ENCODE peak calls at places on chromosomes 11 and 22, in five cellular contexts. One of them, this sample, is unnamed.

GRCh38 chr11:45322891-45323597 is 36.9 kb upstream of the SYT13 start:
- DNase-seq in HFF-Myc: no peak
- DNase-seq in sigmoid colon: peak; percentile 47
- DNase-seq in astrocyte of the cerebellum: no peak
- DNase-seq in fibroblast of mammary gland: no peak
- DNase-seq in this sample: no peak

GRCh38 chr11:94315664-94316063 is 11.3 kb downstream of the IZUMO1R start:
- DNase-seq in HFF-Myc: peak; percentile 66
- DNase-seq in sigmoid colon: no peak
- DNase-seq in astrocyte of the cerebellum: no peak
- DNase-seq in fibroblast of mammary gland: peak; percentile 62
- DNase-seq in this sample: no peak

GRCh38 chr11:44303401-44303938 is 6.5 kb downstream of the ALX4 start:
- DNase-seq in HFF-Myc: no peak
- DNase-seq in sigmoid colon: peak; percentile 46
- DNase-seq in astrocyte of the cerebellum: no peak
- DNase-seq in fibroblast of mammary gland: no peak
- DNase-seq in this sample: no peak

GRCh38 chr22:25661067-25661466 is 80.9 kb upstream of the MYO18B start:
- DNase-seq in HFF-Myc: no peak
- DNase-seq in sigmoid colon: no peak
- DNase-seq in astrocyte of the cerebellum: no peak
- DNase-seq in fibroblast of mammary gland: peak; percentile 46
- DNase-seq in this sample: no peak

GRCh38 chr11:47724041-47724729 is 9.0 kb upstream of the AGBL2 start:
- DNase-seq in HFF-Myc: no peak
- DNase-seq in sigmoid colon: no peak
- DNase-seq in astrocyte of the cerebellum: peak; percentile 3
- DNase-seq in fibroblast of mammary gland: peak; percentile 83
- DNase-seq in this sample: no peak

GRCh38 chr11:72236083-72236697 is 7.8 kb downstream of the PHOX2A start:
- DNase-seq in HFF-Myc: no peak
- DNase-seq in sigmoid colon: peak; percentile 6
- DNase-seq in astrocyte of the cerebellum: no peak
- DNase-seq in fibroblast of mammary gland: no peak
- DNase-seq in this sample: no peak

GRCh38 chr11:61657566-61657965 is 22.6 kb upstream of the DAGLA start:
- DNase-seq in HFF-Myc: no peak
- DNase-seq in sigmoid colon: no peak
- DNase-seq in astrocyte of the cerebellum: no peak
- DNase-seq in fibroblast of mammary gland: no peak
- DNase-seq in this sample: no peak

GRCh38 chr11:77166021-77166420 is 38.0 kb downstream of the MYO7A start:
- DNase-seq in HFF-Myc: no peak
- DNase-seq in sigmoid colon: no peak
- DNase-seq in astrocyte of the cerebellum: no peak
- DNase-seq in fibroblast of mammary gland: no peak
- DNase-seq in this sample: no peak

GRCh38 chr11:15690326-15690725 is 575.6 kb downstream of the INSC start:
- DNase-seq in HFF-Myc: no peak
- DNase-seq in sigmoid colon: no peak
- DNase-seq in astrocyte of the cerebellum: no peak
- DNase-seq in fibroblast of mammary gland: no peak
- DNase-seq in this sample: no peak

GRCh38 chr11:57432714-57433163 is 5.8 kb upstream of the SLC43A3 start:
- DNase-seq in HFF-Myc: no peak
- DNase-seq in sigmoid colon: no peak
- DNase-seq in astrocyte of the cerebellum: peak; percentile 58
- DNase-seq in fibroblast of mammary gland: peak; percentile 93
- DNase-seq in this sample: peak; percentile 47

GRCh38 chr11:27218498-27219038 is 144.4 kb downstream of the CCDC34 start:
- DNase-seq in HFF-Myc: peak; percentile 41
- DNase-seq in sigmoid colon: no peak
- DNase-seq in astrocyte of the cerebellum: peak; percentile 93
- DNase-seq in fibroblast of mammary gland: peak; percentile 96
- DNase-seq in this sample: peak; percentile 96

GRCh38 chr11:129636926-129637325 is 178.7 kb upstream of the TMEM45B start:
- DNase-seq in HFF-Myc: no peak
- DNase-seq in sigmoid colon: no peak
- DNase-seq in astrocyte of the cerebellum: no peak
- DNase-seq in fibroblast of mammary gland: peak; percentile 65
- DNase-seq in this sample: no peak

GRCh38 chr11:72353861-72354260 is 80.5 kb downstream of the CLPB start:
- DNase-seq in HFF-Myc: no peak
- DNase-seq in sigmoid colon: no peak
- DNase-seq in astrocyte of the cerebellum: no peak
- DNase-seq in fibroblast of mammary gland: peak; percentile 36
- DNase-seq in this sample: no peak

GRCh38 chr22:45769569-45770210 is 98.1 kb downstream of the ATXN10 start:
- DNase-seq in HFF-Myc: no peak
- DNase-seq in sigmoid colon: no peak
- DNase-seq in astrocyte of the cerebellum: no peak
- DNase-seq in fibroblast of mammary gland: no peak
- DNase-seq in this sample: no peak

GRCh38 chr11:64448599-64449380 is 89.8 kb downstream of the RPS6KA4 start:
- DNase-seq in HFF-Myc: no peak
- DNase-seq in sigmoid colon: peak; percentile 90
- DNase-seq in astrocyte of the cerebellum: peak; percentile 15
- DNase-seq in fibroblast of mammary gland: peak; percentile 53
- DNase-seq in this sample: no peak

GRCh38 chr22:17109976-17110375 is 11.2 kb downstream of the TMEM121B start:
- DNase-seq in HFF-Myc: no peak
- DNase-seq in sigmoid colon: no peak
- DNase-seq in astrocyte of the cerebellum: no peak
- DNase-seq in fibroblast of mammary gland: no peak
- DNase-seq in this sample: no peak

GRCh38 chr11:95485115-95485900 is 254.3 kb upstream of the SESN3 start:
- DNase-seq in HFF-Myc: no peak
- DNase-seq in sigmoid colon: no peak
- DNase-seq in astrocyte of the cerebellum: peak; percentile 87
- DNase-seq in fibroblast of mammary gland: peak; percentile 65
- DNase-seq in this sample: peak; percentile 59

GRCh38 chr11:110219011-110219785 is 77.2 kb downstream of the RDX start:
- DNase-seq in HFF-Myc: no peak
- DNase-seq in sigmoid colon: no peak
- DNase-seq in astrocyte of the cerebellum: no peak
- DNase-seq in fibroblast of mammary gland: peak; percentile 59
- DNase-seq in this sample: no peak

GRCh38 chr22:48209473-48210271 is 1447.2 kb downstream of the TBC1D22A start:
- DNase-seq in HFF-Myc: no peak
- DNase-seq in sigmoid colon: no peak
- DNase-seq in astrocyte of the cerebellum: no peak
- DNase-seq in fibroblast of mammary gland: no peak
- DNase-seq in this sample: no peak

GRCh38 chr11:362642-363442 is 6.5 kb upstream of the B4GALNT4 start:
- DNase-seq in HFF-Myc: no peak
- DNase-seq in sigmoid colon: peak; percentile 62
- DNase-seq in astrocyte of the cerebellum: no peak
- DNase-seq in fibroblast of mammary gland: no peak
- DNase-seq in this sample: no peak

GRCh38 chr11:77152846-77153245 is 24.8 kb downstream of the MYO7A start:
- DNase-seq in HFF-Myc: no peak
- DNase-seq in sigmoid colon: no peak
- DNase-seq in astrocyte of the cerebellum: peak; percentile 20
- DNase-seq in fibroblast of mammary gland: peak; percentile 11
- DNase-seq in this sample: no peak

GRCh38 chr22:28983788-28984441 is 77.7 kb downstream of the C22orf31 start:
- DNase-seq in HFF-Myc: no peak
- DNase-seq in sigmoid colon: no peak
- DNase-seq in astrocyte of the cerebellum: no peak
- DNase-seq in fibroblast of mammary gland: peak; percentile 31
- DNase-seq in this sample: no peak

GRCh38 chr11:16820324-16821092 is 82.1 kb downstream of the C11orf58 start:
- DNase-seq in HFF-Myc: peak; percentile 5
- DNase-seq in sigmoid colon: peak; percentile 83
- DNase-seq in astrocyte of the cerebellum: peak; percentile 45
- DNase-seq in fibroblast of mammary gland: peak; percentile 73
- DNase-seq in this sample: peak; percentile 12
- TF ChIP-seq CTCF in HFF-Myc: peak; percentile 97
- TF ChIP-seq CTCF in sigmoid colon: peak; percentile 77
- TF ChIP-seq CTCF in astrocyte of the cerebellum: peak; percentile 95
- TF ChIP-seq CTCF in fibroblast of mammary gland: peak; percentile 91
- TF ChIP-seq CTCF in this sample: peak; percentile 80

DNA sequence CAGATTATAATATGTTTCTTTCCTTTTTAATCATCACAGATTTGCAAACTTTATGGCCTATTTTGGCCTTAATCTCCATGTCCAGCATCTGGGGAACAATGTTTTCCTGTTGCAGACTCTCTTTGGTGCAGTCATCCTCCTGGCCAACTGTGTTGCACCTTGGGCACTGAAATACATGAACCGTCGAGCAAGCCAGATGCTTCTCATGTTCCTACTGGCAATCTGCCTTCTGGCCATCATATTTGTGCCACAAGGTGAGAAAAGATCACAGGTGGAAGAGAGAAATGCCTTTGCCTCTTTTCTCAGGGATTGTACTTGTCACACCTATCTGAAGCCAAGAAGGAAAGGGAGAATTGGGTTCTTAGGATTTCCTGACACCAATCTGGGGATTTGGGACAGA is 36.9 kb downstream of the SLC22A9 start:
- DNase-seq in HFF-Myc: no peak
- DNase-seq in sigmoid colon: no peak
- DNase-seq in astrocyte of the cerebellum: no peak
- DNase-seq in fibroblast of mammary gland: no peak
- DNase-seq in this sample: no peak
- H3K4me3 ChIP-seq in HFF-Myc: no peak overlapping the region
- H3K4me3 ChIP-seq in sigmoid colon: no peak overlapping the region
- H3K4me3 ChIP-seq in astrocyte of the cerebellum: no peak overlapping the region
- H3K4me3 ChIP-seq in fibroblast of mammary gland: no peak overlapping the region
- H3K4me3 ChIP-seq in this sample: no peak overlapping the region

GRCh38 chr11:19632435-19632834 is 80.2 kb upstream of the NAV2 start:
- DNase-seq in HFF-Myc: no peak
- DNase-seq in sigmoid colon: no peak
- DNase-seq in astrocyte of the cerebellum: peak; percentile 53
- DNase-seq in fibroblast of mammary gland: peak; percentile 83
- DNase-seq in this sample: no peak

GRCh38 chr11:19631657-19632325 is 80.8 kb upstream of the NAV2 start:
- DNase-seq in HFF-Myc: no peak
- DNase-seq in sigmoid colon: no peak
- DNase-seq in astrocyte of the cerebellum: no peak
- DNase-seq in fibroblast of mammary gland: peak; percentile 39
- DNase-seq in this sample: no peak

GRCh38 chr11:19627566-19627965 is 85.1 kb upstream of the NAV2 start:
- DNase-seq in HFF-Myc: no peak
- DNase-seq in sigmoid colon: no peak
- DNase-seq in astrocyte of the cerebellum: no peak
- DNase-seq in fibroblast of mammary gland: no peak
- DNase-seq in this sample: no peak

GRCh38 chr11:19625438-19625837 is 87.2 kb upstream of the NAV2 start:
- DNase-seq in HFF-Myc: no peak
- DNase-seq in sigmoid colon: no peak
- DNase-seq in astrocyte of the cerebellum: no peak
- DNase-seq in fibroblast of mammary gland: peak; percentile 62
- DNase-seq in this sample: no peak

GRCh38 chr11:19628018-19628417 is 84.6 kb upstream of the NAV2 start:
- DNase-seq in HFF-Myc: no peak
- DNase-seq in sigmoid colon: peak; percentile 97
- DNase-seq in astrocyte of the cerebellum: no peak
- DNase-seq in fibroblast of mammary gland: peak; percentile 96
- DNase-seq in this sample: no peak
- TF ChIP-seq CTCF in HFF-Myc: no peak
- TF ChIP-seq CTCF in sigmoid colon: no peak
- TF ChIP-seq CTCF in astrocyte of the cerebellum: no peak
- TF ChIP-seq CTCF in fibroblast of mammary gland: no peak
- TF ChIP-seq CTCF in this sample: no peak

GRCh38 chr22:37731804-37732471 is 35.1 kb downstream of the TRIOBP start:
- DNase-seq in HFF-Myc: no peak
- DNase-seq in sigmoid colon: no peak
- DNase-seq in astrocyte of the cerebellum: no peak
- DNase-seq in fibroblast of mammary gland: no peak
- DNase-seq in this sample: no peak
- H3K4me3 ChIP-seq in HFF-Myc: no peak overlapping the region
- H3K4me3 ChIP-seq in sigmoid colon: no peak overlapping the region
- H3K4me3 ChIP-seq in astrocyte of the cerebellum: no peak overlapping the region
- H3K4me3 ChIP-seq in fibroblast of mammary gland: no peak overlapping the region
- H3K4me3 ChIP-seq in this sample: no peak overlapping the region

GRCh38 chr22:47153854-47154542 is 391.5 kb downstream of the TBC1D22A start:
- DNase-seq in HFF-Myc: no peak
- DNase-seq in sigmoid colon: no peak
- DNase-seq in astrocyte of the cerebellum: no peak
- DNase-seq in fibroblast of mammary gland: no peak
- DNase-seq in this sample: no peak

GRCh38 chr22:47155912-47156311 is 393.5 kb downstream of the TBC1D22A start:
- DNase-seq in HFF-Myc: no peak
- DNase-seq in sigmoid colon: no peak
- DNase-seq in astrocyte of the cerebellum: no peak
- DNase-seq in fibroblast of mammary gland: no peak
- DNase-seq in this sample: no peak

GRCh38 chr22:47152938-47153337 is 390.5 kb downstream of the TBC1D22A start:
- DNase-seq in HFF-Myc: no peak
- DNase-seq in sigmoid colon: no peak
- DNase-seq in astrocyte of the cerebellum: no peak
- DNase-seq in fibroblast of mammary gland: peak; percentile 37
- DNase-seq in this sample: no peak

GRCh38 chr22:47155131-47155885 is 392.9 kb downstream of the TBC1D22A start:
- DNase-seq in HFF-Myc: no peak
- DNase-seq in sigmoid colon: no peak
- DNase-seq in astrocyte of the cerebellum: no peak
- DNase-seq in fibroblast of mammary gland: no peak
- DNase-seq in this sample: no peak

GRCh38 chr22:47154621-47155081 is 392.2 kb downstream of the TBC1D22A start:
- DNase-seq in HFF-Myc: no peak
- DNase-seq in sigmoid colon: peak; percentile 77
- DNase-seq in astrocyte of the cerebellum: peak; percentile 64
- DNase-seq in fibroblast of mammary gland: peak; percentile 65
- DNase-seq in this sample: no peak
- TF ChIP-seq CTCF in HFF-Myc: no peak
- TF ChIP-seq CTCF in sigmoid colon: no peak
- TF ChIP-seq CTCF in astrocyte of the cerebellum: peak; percentile 29
- TF ChIP-seq CTCF in fibroblast of mammary gland: no peak
- TF ChIP-seq CTCF in this sample: no peak

This sample was measured in AG04449.